ENCODE peak calls at places on chromosome 15, in nine cellular contexts. B is esophagus muscularis mucosa, U is GM23338, Z is transverse colon, G is breast epithelium, F is stomach, N is HCT116, R is upper lobe of left lung, K is prostate gland. O is an unnamed sample. For H3K4me1, the result is how much of the 10 kb centered on the place peaks cover.

GRCh38 chr15:25732191-25732590 is 130.9 kb downstream of the ATP10A start:
- DNase-seq in B (no peak), U (no peak), Z (no peak), G (no peak), F (no peak), N (no peak), R (no peak), K (no peak), O (peak)

GRCh38 chr15:45377630-45378148 is 655 bp downstream of the GATM start:
- DNase-seq in B (no peak), U (peak), Z (peak), G (peak), F (peak), N (no peak), R (no peak), K (no peak), O (no peak)

GRCh38 chr15:101357333-101357732 is 62.3 kb upstream of the SNRPA1 start:
- DNase-seq in B (no peak), U (no peak), Z (no peak), G (no peak), F (peak), N (no peak), R (no peak), K (no peak), O (no peak)

GRCh38 chr15:101535170-101535902 is 45.8 kb upstream of the PCSK6 start:
- DNase-seq in B (peak), U (no peak), Z (no peak), G (no peak), F (no peak), N (no peak), R (no peak), K (no peak), O (peak)

GRCh38 chr15:101001796-101002195 is 82.6 kb downstream of the LRRK1 start:
- DNase-seq in B (no peak), U (no peak), Z (peak), G (no peak), F (no peak), N (no peak), R (no peak), K (no peak), O (no peak)

GRCh38 chr15:37134699-37135131 is 34.4 kb upstream of the MEIS2 start:
- DNase-seq in B (no peak), U (peak), Z (no peak), G (no peak), F (no peak), N (peak), R (no peak), K (no peak), O (no peak)

GRCh38 chr15:31016446-31016915 is 25.1 kb upstream of the MTMR10 start:
- DNase-seq in B (no peak), U (no peak), Z (no peak), G (no peak), F (no peak), N (no peak), R (no peak), K (no peak), O (no peak)

GRCh38 chr15:82018201-82018600 is 27.6 kb downstream of the MEX3B start:
- DNase-seq in B (peak), U (no peak), Z (no peak), G (no peak), F (no peak), N (no peak), R (no peak), K (no peak), O (no peak)

GRCh38 chr15:75231836-75232235 is 26.3 kb upstream of the GOLGA6C start:
- DNase-seq in B (no peak), U (no peak), Z (peak), G (no peak), F (no peak), N (no peak), R (no peak), K (no peak), O (peak)

GRCh38 chr15:89857673-89858072 is 36.1 kb downstream of the AP3S2 start:
- DNase-seq in B (no peak), U (no peak), Z (peak), G (no peak), F (no peak), N (no peak), R (no peak), K (no peak), O (no peak)

GRCh38 chr15:65383456-65383855 is 5.7 kb upstream of the IGDCC3 start:
- DNase-seq in B (no peak), U (no peak), Z (no peak), G (no peak), F (no peak), N (no peak), R (no peak), K (no peak), O (no peak)

GRCh38 chr15:78055923-78056713 is 21.4 kb downstream of the TBC1D2B start:
- DNase-seq in B (no peak), U (no peak), Z (peak), G (no peak), F (no peak), N (no peak), R (no peak), K (no peak), O (no peak)

GRCh38 chr15:87487484-87487883 is 769.1 kb downstream of the NTRK3 start:
- DNase-seq in B (no peak), U (no peak), Z (no peak), G (no peak), F (no peak), N (no peak), R (no peak), K (no peak), O (no peak)

GRCh38 chr15:75842722-75843617 is at the start of gene UBE2Q2:
- DNase-seq in B (no peak), U (peak), Z (peak), G (peak), F (peak), N (no peak), R (peak), K (peak), O (peak)

GRCh38 chr15:71538922-71539321 is 271.4 kb upstream of the NR2E3 start:
- DNase-seq in B (peak), U (no peak), Z (no peak), G (no peak), F (no peak), N (no peak), R (no peak), K (no peak), O (no peak)

GRCh38 chr15:78673476-78673875 is 32.5 kb upstream of the CHRNB4 start:
- DNase-seq in B (no peak), U (no peak), Z (no peak), G (no peak), F (no peak), N (no peak), R (no peak), K (no peak), O (peak)

GRCh38 chr15:43769584-43770228 is 7.1 kb downstream of the ELL3 start:
- DNase-seq in B (no peak), U (peak), Z (peak), G (no peak), F (peak), N (no peak), R (peak), K (no peak), O (no peak)

GRCh38 chr15:68337826-68338225 is 60.3 kb downstream of the FEM1B start:
- DNase-seq in B (no peak), U (no peak), Z (no peak), G (no peak), F (no peak), N (no peak), R (no peak), K (no peak), O (peak)

GRCh38 chr15:51356983-51357382 is 15.5 kb downstream of the GLDN start:
- DNase-seq in B (no peak), U (no peak), Z (no peak), G (no peak), F (no peak), N (no peak), R (no peak), K (no peak), O (no peak)

GRCh38 chr15:73882761-73883419 is 9.5 kb downstream of the TBC1D21 start:
- DNase-seq in B (no peak), U (no peak), Z (no peak), G (no peak), F (peak), N (no peak), R (no peak), K (no peak), O (no peak)

GRCh38 chr15:75235051-75235673 is 23.0 kb upstream of the GOLGA6C start:
- DNase-seq in B (no peak), U (no peak), Z (no peak), G (peak), F (no peak), N (no peak), R (no peak), K (no peak), O (peak)

GRCh38 chr15:71048913-71049675 is 66.2 kb upstream of the THSD4 start:
- DNase-seq in B (no peak), U (no peak), Z (no peak), G (no peak), F (no peak), N (no peak), R (no peak), K (no peak), O (no peak)

GRCh38 chr15:99343836-99344551 is 92.7 kb downstream of the LRRC28 start:
- DNase-seq in B (no peak), U (peak), Z (peak), G (no peak), F (no peak), N (no peak), R (peak), K (no peak), O (peak)

GRCh38 chr15:42053010-42053409 is 32.2 kb upstream of the PLA2G4E start:
- DNase-seq in B (no peak), U (no peak), Z (no peak), G (no peak), F (no peak), N (no peak), R (no peak), K (no peak), O (no peak)

GRCh38 chr15:78684645-78685044 is 43.6 kb upstream of the CHRNB4 start:
- DNase-seq in B (no peak), U (no peak), Z (no peak), G (no peak), F (peak), N (no peak), R (no peak), K (no peak), O (no peak)

GRCh38 chr15:38002883-38003477 is 68.5 kb downstream of the TMCO5A start:
- DNase-seq in B (no peak), U (peak), Z (peak), G (no peak), F (peak), N (peak), R (peak), K (peak), O (no peak)

GRCh38 chr15:52144656-52145055 is 32.1 kb upstream of the BCL2L10 start:
- DNase-seq in B (no peak), U (no peak), Z (no peak), G (no peak), F (no peak), N (no peak), R (no peak), K (no peak), O (no peak)

GRCh38 chr15:88542342-88542733 is 4.1 kb downstream of the DET1 start:
- DNase-seq in B (no peak), U (no peak), Z (peak), G (no peak), F (no peak), N (no peak), R (no peak), K (no peak), O (no peak)

GRCh38 chr15:86382341-86382740 is 302.7 kb downstream of the AGBL1 start:
- DNase-seq in B (no peak), U (no peak), Z (no peak), G (no peak), F (no peak), N (no peak), R (no peak), K (no peak), O (no peak)

GRCh38 chr15:30990451-30991300 is 752 bp downstream of the MTMR10 start:
- DNase-seq in B (no peak), U (no peak), Z (peak), G (peak), F (no peak), N (no peak), R (no peak), K (no peak), O (no peak)

GRCh38 chr15:78211189-78211921 is 23.0 kb downstream of the ACSBG1 start:
- DNase-seq in B (no peak), U (no peak), Z (no peak), G (peak), F (peak), N (no peak), R (no peak), K (no peak), O (peak)

GRCh38 chr15:49492834-49493233 is 69.8 kb downstream of the FGF7 start:
- DNase-seq in B (no peak), U (no peak), Z (no peak), G (no peak), F (no peak), N (no peak), R (no peak), K (no peak), O (no peak)
- TF ChIP-seq POLR2AphosphoS5 in B (peak), U (no peak), Z (peak), G (no peak), F (peak), N (no peak), R (no peak), K (no peak), O (no peak)

DNA sequence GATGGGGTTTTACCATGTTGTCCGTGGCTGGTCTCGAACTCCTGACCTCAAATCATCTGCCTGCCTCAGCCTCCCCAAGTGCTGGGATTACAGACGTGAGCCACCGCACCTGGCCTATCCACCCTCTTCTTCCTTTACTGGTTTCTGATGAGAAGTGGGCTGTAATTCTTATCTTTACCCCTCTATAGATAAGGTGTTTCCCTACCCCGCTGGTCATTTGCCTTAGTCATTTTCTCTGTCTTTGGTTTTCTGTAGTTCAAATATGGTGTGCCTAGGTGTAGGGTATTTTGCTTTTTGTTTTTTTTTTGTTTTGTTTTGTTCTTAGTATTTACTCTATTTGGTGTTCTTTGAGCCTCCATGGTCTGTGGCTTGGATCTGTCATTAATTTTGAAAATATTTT is 41.3 kb downstream of the APBA2 start:
- DNase-seq in B (no peak), U (no peak), Z (no peak), G (no peak), F (no peak), N (no peak), R (no peak), K (no peak), O (peak)
- H3K4me1 ChIP-seq in B (under half), U (under half), Z (under half), G (under half), F (under half), N (under half), R (under half), K (under half), O (under half)

DNA sequence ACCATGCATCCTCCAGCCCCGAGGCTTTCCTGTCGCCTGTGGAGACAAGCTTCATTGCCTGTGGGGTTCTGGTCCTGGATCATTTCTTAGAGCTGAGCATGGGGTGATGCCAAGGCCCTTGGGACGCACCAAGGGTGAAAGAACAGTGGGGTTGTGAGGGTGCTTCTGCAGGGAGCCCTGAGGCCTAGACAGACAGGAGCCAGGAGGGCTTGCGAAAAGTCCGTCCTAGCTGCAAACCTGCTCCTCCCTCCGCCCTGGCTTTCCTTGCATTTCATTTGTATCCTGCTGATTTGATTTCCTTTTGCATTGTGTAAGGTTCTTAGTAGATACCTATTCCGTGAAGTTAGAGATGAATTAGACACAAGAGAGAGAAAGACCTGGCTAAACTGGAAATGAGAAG is 286.9 kb upstream of the C2CD4B start:
- DNase-seq in B (no peak), U (peak), Z (no peak), G (no peak), F (no peak), N (no peak), R (no peak), K (no peak), O (no peak)
- H3K4me3 ChIP-seq in B (no peak), U (no peak), Z (no peak), G (no peak), F (no peak), N (no peak), R (no peak), K (no peak), O (no peak)

GRCh38 chr15:96474274-96474673 is 143.8 kb downstream of the NR2F2 start:
- DNase-seq in B (no peak), U (no peak), Z (no peak), G (no peak), F (no peak), N (no peak), R (no peak), K (no peak), O (no peak)

GRCh38 chr15:96472647-96473046 is 142.1 kb downstream of the NR2F2 start:
- DNase-seq in B (no peak), U (no peak), Z (no peak), G (no peak), F (no peak), N (no peak), R (no peak), K (no peak), O (no peak)

GRCh38 chr15:96468036-96468435 is 137.5 kb downstream of the NR2F2 start:
- DNase-seq in B (no peak), U (no peak), Z (no peak), G (no peak), F (no peak), N (no peak), R (no peak), K (no peak), O (no peak)

GRCh38 chr15:96473556-96473955 is 143.1 kb downstream of the NR2F2 start:
- DNase-seq in B (no peak), U (no peak), Z (no peak), G (no peak), F (no peak), N (no peak), R (no peak), K (no peak), O (no peak)

DNA sequence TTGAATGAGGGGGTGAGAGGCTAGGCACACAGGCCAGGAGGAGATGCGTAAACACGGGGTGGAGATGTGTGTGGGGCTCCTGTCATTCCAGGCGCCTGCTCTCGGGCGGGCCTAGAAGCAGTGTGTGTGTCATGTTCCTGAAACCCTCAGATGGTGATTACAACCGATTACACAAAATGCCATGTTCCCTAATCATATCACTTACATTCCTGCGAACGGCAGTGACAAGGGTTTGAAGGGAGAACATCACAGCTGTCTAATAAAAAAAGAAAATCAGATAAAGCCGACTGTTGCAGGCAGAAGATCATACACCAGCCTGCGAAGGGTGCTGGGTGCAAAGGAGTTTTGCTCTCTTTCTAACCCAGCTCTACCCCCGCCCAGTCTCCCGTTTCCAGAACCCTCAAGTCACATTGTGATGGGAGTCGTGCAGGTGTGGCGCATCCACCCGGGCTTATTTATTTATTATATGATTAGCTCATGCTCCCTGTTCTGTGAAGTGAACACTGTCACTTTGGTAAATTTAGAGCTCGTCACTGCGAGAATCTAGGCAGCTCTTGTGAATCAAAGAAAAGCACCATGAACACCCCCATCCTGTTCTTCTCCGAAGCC is 140.3 kb downstream of the NR2F2 start:
- DNase-seq in B (no peak), U (no peak), Z (no peak), G (no peak), F (no peak), N (no peak), R (no peak), K (no peak), O (no peak)
- TF ChIP-seq POLR2AphosphoS5 in B (no peak), U (no peak), Z (no peak), G (no peak), F (no peak), N (no peak), R (no peak), K (no peak), O (no peak)

GRCh38 chr15:40437754-40438687 is 2.7 kb upstream of the BAHD1 start:
- DNase-seq in B (no peak), U (peak), Z (no peak), G (no peak), F (no peak), N (no peak), R (no peak), K (no peak), O (no peak)

GRCh38 chr15:40440300-40441011 is at the start of gene BAHD1:
- DNase-seq in B (peak), U (peak), Z (peak), G (peak), F (peak), N (peak), R (peak), K (peak), O (peak)

GRCh38 chr15:40441012-40441735 is 421 bp downstream of the BAHD1 start:
- DNase-seq in B (no peak), U (peak), Z (no peak), G (no peak), F (no peak), N (no peak), R (no peak), K (no peak), O (peak)

GRCh38 chr15:40438712-40439111 is 2.0 kb upstream of the BAHD1 start:
- DNase-seq in B (no peak), U (no peak), Z (no peak), G (no peak), F (peak), N (no peak), R (no peak), K (no peak), O (no peak)

DNA sequence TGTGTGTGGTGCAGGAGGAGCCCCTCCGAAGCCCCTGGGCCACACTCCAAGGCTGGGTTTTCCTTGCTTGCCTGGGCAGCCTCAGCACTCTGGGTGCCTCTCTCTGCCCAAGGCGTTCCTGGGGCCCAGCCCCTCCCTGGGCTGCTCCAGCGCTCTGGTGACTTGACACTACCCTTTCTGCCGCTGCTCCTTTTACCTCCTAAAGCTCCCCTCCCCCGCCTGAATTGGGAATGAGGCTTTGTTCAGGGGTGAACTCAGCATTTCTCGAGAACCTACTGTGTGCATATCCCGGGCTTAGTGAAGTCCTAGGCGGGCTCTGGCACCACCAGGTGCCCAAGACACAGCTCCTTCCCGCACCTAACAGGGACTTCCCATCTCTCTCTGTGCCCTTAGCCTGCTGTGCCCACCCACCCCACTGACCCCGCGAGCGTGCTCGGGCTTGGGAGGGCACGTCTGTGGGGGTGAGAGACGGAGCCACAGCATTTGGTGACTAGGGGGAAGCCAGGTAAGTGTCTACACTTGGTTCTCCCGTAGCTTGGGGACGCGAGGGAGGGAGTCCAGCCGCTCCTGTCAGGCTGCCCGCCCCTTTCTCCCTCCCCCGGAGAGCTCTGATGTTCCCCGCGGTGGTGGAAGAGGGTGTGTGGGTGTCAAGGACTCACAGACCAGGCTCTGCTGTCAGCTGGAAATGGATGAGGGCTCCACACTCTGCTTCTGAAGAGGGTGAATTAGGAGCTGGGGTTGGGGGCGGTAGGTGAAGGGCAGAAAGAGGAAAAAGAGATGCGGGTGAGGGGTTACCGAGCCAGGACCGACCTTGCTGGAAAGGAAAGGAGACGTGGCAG is 1.1 kb upstream of the BAHD1 start:
- DNase-seq in B (no peak), U (peak), Z (peak), G (no peak), F (peak), N (no peak), R (peak), K (no peak), O (peak)
- H3K4me1 ChIP-seq in B (half or more), U (half or more), Z (under half), G (under half), F (half or more), N (under half), R (half or more), K (under half), O (under half)

O was measured in spleen.